ENCODE peak calls at places on chromosomes 6 and 20, in five cellular contexts. Y, J, B, C and X are unnamed samples. For H3K4me1, the result is how much of the 10 kb centered on the place peaks cover.

GRCh38 chr6:33373950-33374349 is 17.7 kb upstream of the KIFC1 start:
- DNase-seq in Y (no peak), J (no peak), B (no peak), C (no peak), X (no peak)

GRCh38 chr6:149317656-149318571 is at the start of gene TAB2:
- DNase-seq in Y (no peak), J (no peak), B (peak), C (peak), X (no peak)

GRCh38 chr6:134123666-134124208 is 71.3 kb upstream of the SLC2A12 start:
- DNase-seq in Y (peak), J (peak), B (peak), C (peak), X (peak)

GRCh38 chr20:8867346-8867745 is 201.5 kb upstream of the PLCB4 start:
- DNase-seq in Y (no peak), J (no peak), B (no peak), C (no peak), X (no peak)

GRCh38 chr6:20366082-20366834 is 35.4 kb upstream of the E2F3 start:
- DNase-seq in Y (no peak), J (no peak), B (no peak), C (no peak), X (no peak)

GRCh38 chr6:166619912-166620311 is 7.1 kb downstream of the RPS6KA2 start:
- DNase-seq in Y (no peak), J (no peak), B (no peak), C (no peak), X (no peak)

GRCh38 chr6:159077123-159077522 is 32.3 kb upstream of the TAGAP start:
- DNase-seq in Y (no peak), J (no peak), B (no peak), C (no peak), X (no peak)

GRCh38 chr20:50146732-50147662 is 6.5 kb downstream of the PEDS1 start:
- DNase-seq in Y (peak), J (no peak), B (peak), C (peak), X (no peak)

GRCh38 chr20:51509208-51509607 is 33.3 kb downstream of the NFATC2 start:
- DNase-seq in Y (no peak), J (no peak), B (no peak), C (no peak), X (no peak)

GRCh38 chr6:63802606-63803206 is 167.1 kb downstream of the PHF3 start:
- DNase-seq in Y (no peak), J (no peak), B (peak), C (peak), X (no peak)

GRCh38 chr20:40683221-40683893 is 5.7 kb downstream of the MAFB start:
- DNase-seq in Y (no peak), J (no peak), B (no peak), C (peak), X (no peak)

GRCh38 chr6:99613398-99613704 is 6.7 kb downstream of the PRDM13 start:
- DNase-seq in Y (no peak), J (no peak), B (peak), C (peak), X (no peak)

GRCh38 chr6:113763883-113764282 is 93.3 kb upstream of the MARCKS start:
- DNase-seq in Y (peak), J (peak), B (no peak), C (no peak), X (peak)

GRCh38 chr6:43776799-43777776 is 7.1 kb downstream of the VEGFA start:
- DNase-seq in Y (no peak), J (no peak), B (no peak), C (no peak), X (no peak)
- TF ChIP-seq CTCF in Y (no peak), J (no peak), B (no peak), C (no peak), X (no peak)

GRCh38 chr20:23445596-23446217 is 6.2 kb downstream of the CSTL1 start:
- DNase-seq in Y (peak), J (peak), B (no peak), C (no peak), X (no peak)
- H3K4me3 ChIP-seq in Y (no peak), J (no peak), B (no peak), C (no peak), X (no peak)

GRCh38 chr6:130908188-130908587 is 81.0 kb downstream of the SMLR1 start:
- DNase-seq in Y (no peak), J (no peak), B (no peak), C (no peak), X (no peak)

GRCh38 chr6:130912451-130912850 is 85.2 kb downstream of the SMLR1 start:
- DNase-seq in Y (no peak), J (no peak), B (no peak), C (no peak), X (no peak)

GRCh38 chr6:130907687-130908086 is 80.5 kb downstream of the SMLR1 start:
- DNase-seq in Y (no peak), J (no peak), B (no peak), C (no peak), X (no peak)

DNA sequence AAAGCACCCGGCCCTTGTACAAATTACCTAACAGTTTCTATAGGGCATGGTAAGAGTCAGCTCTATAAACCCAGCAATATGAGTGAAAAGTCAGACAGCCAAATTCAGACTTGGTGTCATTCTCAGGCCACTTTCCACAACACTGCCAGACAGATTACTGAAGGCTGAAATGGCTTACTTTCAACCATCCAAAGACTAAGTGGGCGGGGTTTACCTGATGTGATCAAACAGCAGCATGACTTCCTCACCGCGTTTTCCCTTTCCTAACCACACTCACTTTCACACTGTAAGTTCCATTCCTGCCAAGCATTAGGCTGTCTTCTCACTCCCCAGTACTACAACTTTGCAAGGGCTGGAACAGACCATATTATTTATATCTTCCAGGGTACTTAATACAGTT is 85.9 kb downstream of the SMLR1 start:
- DNase-seq in Y (no peak), J (no peak), B (no peak), C (peak), X (no peak)
- H3K4me1 ChIP-seq in Y (under half), J (under half), B (under half), C (under half), X (under half)

DNA sequence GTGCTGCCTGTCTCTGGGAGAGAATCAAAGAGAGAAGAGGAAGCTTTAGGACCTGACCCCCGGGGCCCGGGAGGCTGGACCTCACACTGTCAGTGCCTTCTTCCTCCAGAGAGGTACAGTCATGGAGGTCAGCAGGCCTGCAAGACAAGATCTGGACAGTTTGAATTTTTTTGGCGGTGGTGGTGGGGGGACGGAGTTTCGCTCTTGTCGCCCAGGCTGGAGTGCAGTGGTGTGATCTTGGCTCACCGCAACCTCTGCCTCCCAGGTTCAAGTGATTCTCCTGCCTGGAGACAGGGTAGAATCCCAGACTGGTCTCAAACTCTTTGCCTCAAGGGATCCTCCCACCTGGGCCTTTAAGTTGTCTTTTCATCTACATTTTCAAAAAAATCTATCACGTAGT is 34.4 kb downstream of the NR2E1 start:
- DNase-seq in Y (no peak), J (no peak), B (no peak), C (no peak), X (no peak)
- TF ChIP-seq CTCF in Y (no peak), J (no peak), B (no peak), C (no peak), X (no peak)

DNA sequence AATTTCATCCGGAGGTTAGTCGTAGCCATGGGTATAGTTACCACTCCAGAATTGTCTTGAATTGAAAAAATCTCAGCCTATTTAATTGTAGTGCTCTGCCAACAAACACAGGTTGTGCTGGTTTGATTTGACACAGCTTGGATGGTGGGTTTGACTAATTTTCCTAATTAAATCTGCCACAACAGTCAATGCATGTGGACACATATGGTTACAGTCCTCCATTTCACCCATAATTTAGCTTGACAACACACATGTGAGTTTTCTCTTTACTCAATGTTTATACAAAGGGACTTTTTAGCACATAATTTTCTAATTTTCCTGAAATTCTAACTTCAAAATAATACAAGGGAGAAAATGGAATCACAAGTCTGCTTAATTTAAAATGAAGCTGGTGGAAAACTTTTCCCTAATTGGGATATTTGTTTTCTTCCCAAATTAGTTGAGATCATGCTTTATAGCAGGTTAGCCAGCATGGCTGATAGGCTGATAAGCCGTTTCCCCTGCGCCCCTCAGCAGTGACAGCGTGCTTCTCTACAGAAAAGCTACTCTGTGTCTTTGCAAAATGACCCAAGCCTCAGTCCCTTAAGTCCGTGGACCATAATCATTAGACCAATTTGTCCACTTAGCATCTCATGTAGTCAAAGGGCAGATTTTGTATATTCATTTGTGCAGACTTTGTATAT is 463.5 kb upstream of the FLRT3 start:
- DNase-seq in Y (no peak), J (no peak), B (no peak), C (no peak), X (no peak)
- H3K4me3 ChIP-seq in Y (no peak), J (no peak), B (no peak), C (no peak), X (no peak)

DNA sequence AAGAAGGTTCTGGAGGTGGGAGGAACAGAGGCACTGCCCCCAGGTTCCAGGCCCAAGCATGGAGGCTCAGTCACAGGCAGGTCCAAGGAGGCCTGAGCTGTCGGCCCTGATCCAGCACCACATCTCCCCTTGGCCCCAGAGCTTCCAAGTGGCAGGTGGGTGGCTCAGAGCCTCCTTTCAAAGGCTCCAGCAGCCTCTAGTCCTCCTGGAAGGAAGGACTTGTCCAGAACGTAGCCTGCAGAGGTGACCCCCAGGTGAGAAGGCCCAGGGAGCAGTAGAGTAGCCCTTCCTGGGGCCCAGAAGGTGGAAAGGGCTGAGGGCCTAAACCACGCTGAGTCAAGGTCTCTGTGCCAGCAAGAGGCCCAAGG is 7.7 kb downstream of the TFEB start:
- DNase-seq in Y (no peak), J (no peak), B (no peak), C (no peak), X (no peak)
- H3K4me1 ChIP-seq in Y (under half), J (under half), B (half or more), C (under half), X (under half)

GRCh38 chr6:116767715-116768114 is 2.2 kb upstream of the FAM162B start:
- DNase-seq in Y (no peak), J (no peak), B (no peak), C (no peak), X (no peak)

GRCh38 chr6:116773886-116774285 is 8.4 kb upstream of the FAM162B start:
- DNase-seq in Y (no peak), J (no peak), B (no peak), C (no peak), X (no peak)

GRCh38 chr6:116766506-116767176 is 1.1 kb upstream of the FAM162B start:
- DNase-seq in Y (no peak), J (no peak), B (no peak), C (no peak), X (no peak)

GRCh38 chr6:116772450-116772849 is 6.9 kb upstream of the FAM162B start:
- DNase-seq in Y (no peak), J (no peak), B (no peak), C (no peak), X (no peak)
- TF ChIP-seq CTCF in Y (no peak), J (no peak), B (no peak), C (no peak), X (no peak)